ENCODE peak calls at places on chromosomes 2 and 18, in six cellular contexts. R is H7, N is RKO, T is psoas muscle, Q is WTC11, Z is sciatic nerve. P is an unnamed sample.

GRCh38 chr2:217956895-217957457 is 45.8 kb downstream of the TNS1 start:
- DNase-seq in Z (peak; percentile 55), N (no peak), Q (no peak), R (no peak), T (peak; percentile 62), P (no peak)

GRCh38 chr2:165164201-165164600 is 39.6 kb downstream of the SCN3A start:
- DNase-seq in Z (no peak), N (no peak), T (no peak), R (no peak), Q (no peak), P (no peak)

GRCh38 chr2:64650722-64651338 is 2.9 kb downstream of the SERTAD2 start:
- DNase-seq in R (no peak), T (no peak), Q (no peak), N (no peak), Z (no peak), P (peak; percentile 79)

GRCh38 chr2:241141214-241141770 is 8.0 kb downstream of the PASK start:
- DNase-seq in N (no peak), R (no peak), T (peak; percentile 35), Z (peak; percentile 33), Q (no peak), P (no peak)

GRCh38 chr2:21103274-21103891 is 20.4 kb upstream of the TDRD15 start:
- DNase-seq in R (no peak), T (no peak), N (no peak), Q (no peak), Z (no peak), P (no peak)

GRCh38 chr2:112077814-112078213 is 22.7 kb downstream of the TMEM87B start:
- DNase-seq in Q (peak; percentile 22), Z (no peak), R (peak; percentile 63), N (peak; percentile 5), T (no peak), P (no peak)

GRCh38 chr18:71252351-71252862 is 963.6 kb downstream of the SOCS6 start:
- DNase-seq in Q (no peak), T (no peak), Z (no peak), N (no peak), R (no peak), P (no peak)

GRCh38 chr18:7177131-7177744 is 53.7 kb upstream of the LRRC30 start:
- DNase-seq in Z (peak; percentile 68), T (no peak), R (peak; percentile 85), Q (peak; percentile 57), N (peak; percentile 77), P (peak; percentile 64)

GRCh38 chr2:52220393-52220792 is 1188.5 kb upstream of the NRXN1 start:
- DNase-seq in Q (no peak), T (no peak), Z (no peak), N (no peak), R (no peak), P (peak; percentile 42)

GRCh38 chr2:69805887-69806286 is 23.6 kb upstream of the GMCL1 start:
- DNase-seq in Z (no peak), T (no peak), R (no peak), N (no peak), Q (no peak), P (no peak)

GRCh38 chr18:9209230-9209629 is 72.6 kb downstream of the ANKRD12 start:
- DNase-seq in Q (no peak), N (no peak), T (no peak), Z (no peak), R (no peak), P (no peak)

GRCh38 chr2:37507069-37507410 is 162.6 kb downstream of the QPCT start:
- DNase-seq in N (no peak), Q (no peak), Z (no peak), T (no peak), R (no peak), P (no peak)

GRCh38 chr18:484749-485464 is 15.6 kb downstream of the COLEC12 start:
- DNase-seq in R (no peak), N (no peak), Z (no peak), Q (no peak), T (no peak), P (no peak)

GRCh38 chr2:207283356-207283755 is 117.6 kb upstream of the KLF7 start:
- DNase-seq in Z (peak; percentile 63), T (peak; percentile 57), Q (no peak), N (no peak), R (no peak), P (no peak)

GRCh38 chr2:208370881-208371633 is 35.5 kb upstream of the PTH2R start:
- DNase-seq in N (no peak), Z (no peak), Q (no peak), T (no peak), R (no peak), P (no peak)

GRCh38 chr2:46260305-46260704 is 36.9 kb upstream of the EPAS1 start:
- DNase-seq in N (no peak), Q (no peak), Z (no peak), T (no peak), R (no peak), P (no peak)

GRCh38 chr2:60806988-60807681 is 51.1 kb downstream of the PAPOLG start:
- DNase-seq in Z (no peak), N (no peak), R (peak; percentile 37), Q (no peak), T (no peak), P (no peak)

GRCh38 chr2:60070166-60070565 is 483.3 kb downstream of the BCL11A start:
- DNase-seq in T (no peak), Z (no peak), N (no peak), Q (no peak), R (no peak), P (no peak)

GRCh38 chr2:136131961-136132839 is 14.3 kb upstream of the CXCR4 start:
- DNase-seq in Q (no peak), Z (no peak), T (no peak), R (no peak), N (no peak), P (no peak)

GRCh38 chr2:148515976-148516375 is 128.6 kb upstream of the EPC2 start:
- DNase-seq in Q (no peak), Z (no peak), N (no peak), R (no peak), T (no peak), P (no peak)

GRCh38 chr2:234792566-234792965 is 159.3 kb upstream of the SH3BP4 start:
- DNase-seq in Z (no peak), T (no peak), R (peak; percentile 65), Q (peak; percentile 30), N (no peak), P (no peak)

GRCh38 chr2:68645523-68645922 is 2.1 kb downstream of the PROKR1 start:
- DNase-seq in Z (no peak), Q (no peak), R (no peak), T (no peak), N (no peak), P (no peak)

GRCh38 chr18:13452448-13452811 is 233.9 kb downstream of the LDLRAD4 start:
- DNase-seq in Q (no peak), R (peak; percentile 72), N (no peak), T (peak; percentile 58), Z (no peak), P (no peak)

GRCh38 chr2:187581125-187581896 is 27.1 kb upstream of the TFPI start:
- DNase-seq in Z (no peak), R (peak; percentile 3), T (no peak), N (peak; percentile 74), Q (no peak), P (peak; percentile 89)

GRCh38 chr2:240578110-240578450 is 8.5 kb upstream of the CAPN10 start:
- DNase-seq in N (no peak), T (no peak), R (no peak), Z (no peak), Q (no peak), P (no peak)

GRCh38 chr2:67873916-67874315 is 188.9 kb downstream of the C1D start:
- DNase-seq in N (no peak), Q (no peak), Z (no peak), R (no peak), T (no peak), P (no peak)

GRCh38 chr2:122643725-122644329 is 888.4 kb downstream of the TSN start:
- DNase-seq in T (no peak), N (peak; percentile 43), R (no peak), Q (no peak), Z (no peak), P (peak; percentile 27)

GRCh38 chr2:67986258-67986657 is 76.5 kb downstream of the C1D start:
- DNase-seq in Q (no peak), T (no peak), R (no peak), N (no peak), Z (no peak), P (no peak)

P was measured in HT-29.